ENCODE peak calls at places on chromosomes 3 and 15, in four cellular contexts. I, Z, E and B are unnamed samples.
A peak's percentile ranks its signal among the peaks of the same experiment; 100 is the strongest.

GRCh38 chr3:128278761-128279593 is 125.7 kb downstream of the EEFSEC start:
- DNase-seq in E (no peak), Z (no peak), I (peak; percentile 45), B (no peak)

GRCh38 chr3:110267304-110267703 is 804.3 kb upstream of the NECTIN3 start:
- DNase-seq in Z (no peak), I (no peak), E (no peak), B (no peak)

GRCh38 chr3:123027292-123028232 is at the start of gene SEMA5B:
- DNase-seq in Z (no peak), E (peak; percentile 23), I (peak; percentile 38), B (no peak)

GRCh38 chr3:55750525-55750924 is 263.4 kb upstream of the WNT5A start:
- DNase-seq in E (no peak), I (peak; percentile 24), Z (no peak), B (no peak)

GRCh38 chr3:100374521-100374920 is 26.4 kb downstream of the TOMM70 start:
- DNase-seq in Z (no peak), E (no peak), I (no peak), B (no peak)

GRCh38 chr15:59327942-59328341 is 44.7 kb downstream of the MYO1E start:
- DNase-seq in I (no peak), Z (no peak), E (no peak), B (no peak)

GRCh38 chr15:41483519-41483918 is 10.2 kb upstream of the ITPKA start:
- DNase-seq in E (no peak), I (no peak), Z (no peak), B (no peak)

GRCh38 chr15:79007066-79007465 is 62.2 kb upstream of the CTSH start:
- DNase-seq in Z (peak; percentile 55), E (peak; percentile 73), I (peak; percentile 51), B (no peak)

GRCh38 chr15:61228025-61228901 is 839 bp downstream of the RORA start:
- DNase-seq in I (no peak), Z (no peak), E (peak; percentile 10), B (no peak)

GRCh38 chr15:45664451-45664850 is 29.6 kb downstream of the SQOR start:
- DNase-seq in I (no peak), Z (no peak), E (no peak), B (no peak)

GRCh38 chr3:150104564-150104963 is 133.9 kb upstream of the PFN2 start:
- DNase-seq in I (no peak), Z (no peak), E (no peak), B (no peak)

GRCh38 chr3:189995129-189995528 is 125.6 kb downstream of the P3H2 start:
- DNase-seq in Z (no peak), E (no peak), I (no peak), B (no peak)

GRCh38 chr3:114569186-114569585 is 275.4 kb downstream of the TIGIT start:
- DNase-seq in I (no peak), E (no peak), Z (no peak), B (no peak)

GRCh38 chr3:195060531-195061385 is 210.2 kb downstream of the XXYLT1 start:
- DNase-seq in E (no peak), I (peak; percentile 16), Z (no peak), B (no peak)

GRCh38 chr15:40340038-40340739 is 550 bp downstream of the CCDC9B start:
- DNase-seq in I (peak; percentile 78), Z (no peak), E (peak; percentile 66), B (peak; percentile 49)

GRCh38 chr3:178802259-178802658 is 266.0 kb downstream of the KCNMB2 start:
- DNase-seq in Z (no peak), E (no peak), I (no peak), B (no peak)

GRCh38 chr15:47548986-47549385 is 168.3 kb upstream of the SEMA6D start:
- DNase-seq in I (no peak), E (no peak), Z (no peak), B (no peak)

GRCh38 chr3:112038863-112039262 is 4.3 kb downstream of the TMPRSS7 start:
- DNase-seq in Z (no peak), I (no peak), E (no peak), B (no peak)

GRCh38 chr15:23039917-23040281 is 530 bp upstream of the TUBGCP5 start:
- DNase-seq in Z (no peak), I (no peak), E (no peak), B (no peak)

GRCh38 chr3:53776494-53777101 is 69.6 kb downstream of the CHDH start:
- DNase-seq in Z (no peak), I (no peak), E (no peak), B (no peak)

GRCh38 chr3:184977796-184978195 is 165.8 kb downstream of the VPS8 start:
- DNase-seq in I (no peak), Z (no peak), E (no peak), B (no peak)

GRCh38 chr15:69855601-69856000 is 242.1 kb downstream of the TLE3 start:
- DNase-seq in Z (no peak), I (no peak), E (no peak), B (no peak)

DNA sequence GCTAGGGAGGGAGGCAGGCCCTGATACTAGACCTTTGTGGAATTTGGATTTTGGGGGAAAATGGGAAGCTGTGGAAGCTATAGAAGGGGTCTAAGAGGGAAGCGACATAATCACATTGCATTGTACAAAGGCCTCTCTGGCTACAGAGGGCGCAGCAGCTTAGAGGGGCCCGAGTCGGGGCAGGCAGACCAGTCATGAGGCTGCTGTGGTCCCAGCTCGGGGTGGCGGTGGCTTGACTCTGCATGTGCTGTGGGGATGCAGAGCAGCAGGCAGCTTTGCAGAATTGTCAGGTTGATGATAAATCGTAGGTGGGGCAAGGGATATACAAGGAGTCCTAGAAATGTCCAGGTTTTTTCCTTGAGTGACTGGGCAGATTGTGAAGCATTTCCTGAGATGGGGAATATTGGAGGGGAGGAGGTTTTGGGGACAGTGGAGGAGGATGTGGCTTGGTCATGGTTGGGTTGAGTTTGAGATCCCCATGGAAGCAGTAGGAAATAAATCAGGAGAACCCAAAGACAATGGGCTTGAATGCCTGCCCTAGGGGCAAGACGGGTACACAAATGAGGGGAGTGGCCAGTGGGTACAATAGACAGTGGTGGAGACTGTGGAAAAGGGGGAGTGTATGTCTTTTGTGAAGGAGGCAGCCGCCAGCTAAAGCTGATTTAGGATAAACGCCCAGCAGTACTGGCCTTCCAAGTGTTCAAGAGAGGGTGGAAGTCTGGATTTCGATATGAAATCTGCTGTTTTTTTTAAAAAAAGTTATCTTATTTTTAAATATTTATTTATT is 94.1 kb downstream of the HMG20A start:
- DNase-seq in E (no peak), Z (no peak), I (no peak), B (no peak)
- TF ChIP-seq CTCF in E (no peak), Z (no peak), I (no peak), B (no peak)

DNA sequence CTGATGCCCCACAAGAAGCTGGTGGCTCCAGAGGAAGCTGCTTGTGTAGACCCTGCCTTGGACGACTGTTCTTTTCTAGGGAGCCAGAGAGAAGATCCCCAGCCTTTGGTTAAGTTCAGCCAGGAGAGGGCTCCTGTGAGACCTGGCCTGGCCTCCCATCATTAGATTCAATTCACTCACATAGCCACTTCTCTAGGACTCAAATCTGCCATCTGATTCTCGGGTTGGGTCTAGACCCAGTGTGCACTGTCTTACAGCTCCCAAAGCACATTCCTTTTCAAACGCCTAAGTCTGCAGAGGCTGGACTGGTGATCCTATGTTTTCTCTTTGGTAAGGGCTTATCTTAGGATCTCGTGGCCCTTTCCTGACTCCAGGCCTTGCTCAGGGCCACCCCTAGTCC is 81.7 kb upstream of the NPHP3 start:
- DNase-seq in Z (no peak), E (no peak), I (no peak), B (no peak)
- TF ChIP-seq CTCF in Z (no peak), E (no peak), I (no peak), B (no peak)

GRCh38 chr15:56918046-56918906 is at the start of gene TCF12:
- DNase-seq in Z (peak; percentile 87), I (peak; percentile 96), E (peak; percentile 94), B (peak; percentile 86)
- TF ChIP-seq CTCF in Z (no peak), I (peak; percentile 26), E (no peak), B (no peak)

DNA sequence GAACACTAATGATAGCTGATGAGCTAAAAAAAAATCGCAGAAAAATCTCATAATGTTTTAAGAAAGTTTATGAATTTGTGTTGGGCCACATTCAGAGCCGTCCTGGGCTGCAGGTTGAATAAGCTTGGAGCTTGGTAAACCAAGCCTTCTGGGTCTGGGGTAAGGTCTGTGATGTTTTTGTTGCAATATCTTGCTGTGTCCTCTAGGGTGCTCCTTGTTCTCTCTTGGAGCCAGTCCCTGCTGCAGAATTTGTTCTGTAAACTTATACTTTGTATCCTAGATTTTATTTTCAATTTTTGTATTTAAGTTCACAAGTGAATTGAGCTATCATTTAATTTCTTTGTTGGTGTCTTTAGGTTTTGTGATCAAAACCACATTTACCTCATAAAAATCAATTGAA is 143.7 kb downstream of the NR1D2 start:
- DNase-seq in I (no peak), Z (no peak), E (no peak), B (no peak)
- TF ChIP-seq CTCF in I (no peak), Z (no peak), E (no peak), B (no peak)